ENCODE peak calls at places on chromosome 10, in seven cellular contexts. F is mammary epithelial cell, B is stomach, N is A549, Q is PC-3, W is ovary, E is left ventricle myocardium inferior. T is an unnamed sample. For H3K4me1, the result is how much of the 10 kb centered on the place peaks cover.

GRCh38 chr10:57593983-57594573 is 673.6 kb downstream of the IPMK start:
- DNase-seq in B (no peak), F (no peak), Q (peak), W (no peak), E (no peak), N (peak), T (no peak)

GRCh38 chr10:114131094-114131493 is 42.9 kb downstream of the CCDC186 start:
- DNase-seq in B (no peak), F (no peak), W (no peak), E (no peak), Q (no peak), N (no peak), T (no peak)

GRCh38 chr10:30894221-30894620 is 137.4 kb downstream of the ZNF438 start:
- DNase-seq in F (no peak), Q (no peak), B (no peak), W (no peak), N (no peak), E (no peak), T (no peak)

GRCh38 chr10:75565286-75566251 is 134.1 kb downstream of the LRMDA start:
- DNase-seq in B (peak), E (no peak), W (no peak), Q (no peak), N (no peak), F (no peak), T (peak)

GRCh38 chr10:3747984-3748383 is 37.0 kb downstream of the KLF6 start:
- DNase-seq in B (peak), F (no peak), W (no peak), Q (peak), N (no peak), E (no peak), T (peak)

GRCh38 chr10:31932838-31933237 is 4.2 kb upstream of the ARHGAP12 start:
- DNase-seq in F (peak), N (no peak), B (no peak), Q (peak), E (no peak), W (no peak), T (no peak)

GRCh38 chr10:66982792-66983481 is 57.1 kb downstream of the LRRTM3 start:
- DNase-seq in E (no peak), B (no peak), N (no peak), F (no peak), W (no peak), Q (no peak), T (peak)

GRCh38 chr10:60955957-60956425 is 12.0 kb upstream of the RHOBTB1 start:
- DNase-seq in E (no peak), Q (peak), B (no peak), F (peak), W (no peak), N (peak), T (no peak)

GRCh38 chr10:126137557-126138221 is 241.3 kb downstream of the FANK1 start:
- DNase-seq in W (no peak), F (peak), B (no peak), E (no peak), N (no peak), Q (no peak), T (no peak)

GRCh38 chr10:110860576-110861241 is 11.0 kb upstream of the PDCD4 start:
- DNase-seq in N (no peak), F (no peak), E (no peak), W (no peak), Q (no peak), B (no peak), T (no peak)
- H3K4me1 ChIP-seq in N (under half), F (under half), E (under half), W (under half), Q (under half), B (half or more), T (half or more)

DNA sequence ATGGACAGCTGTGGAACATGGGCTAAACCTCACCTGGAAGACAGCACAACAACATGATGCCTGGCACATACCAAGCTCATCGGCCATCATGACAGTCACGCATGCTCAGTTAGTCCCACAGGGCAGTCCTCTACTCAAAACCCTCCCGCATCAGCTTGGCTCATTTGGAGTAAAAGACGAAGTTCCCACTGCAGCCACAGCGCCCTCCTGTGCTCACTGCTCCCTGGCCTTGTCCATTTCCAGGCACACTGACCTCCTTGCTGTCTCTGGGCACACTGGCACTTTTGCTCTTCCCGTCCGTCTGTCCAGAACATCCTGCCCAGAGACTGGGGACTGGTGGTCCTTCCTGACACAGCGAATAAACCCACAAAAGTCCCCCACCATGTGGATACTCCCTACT is 66.2 kb downstream of the LARP4B start:
- DNase-seq in B (no peak), N (no peak), F (no peak), Q (no peak), E (no peak), W (no peak), T (no peak)
- TF ChIP-seq CTCF in B (no peak), N (no peak), F (no peak), Q (peak), E (no peak), W (no peak), T (no peak)

DNA sequence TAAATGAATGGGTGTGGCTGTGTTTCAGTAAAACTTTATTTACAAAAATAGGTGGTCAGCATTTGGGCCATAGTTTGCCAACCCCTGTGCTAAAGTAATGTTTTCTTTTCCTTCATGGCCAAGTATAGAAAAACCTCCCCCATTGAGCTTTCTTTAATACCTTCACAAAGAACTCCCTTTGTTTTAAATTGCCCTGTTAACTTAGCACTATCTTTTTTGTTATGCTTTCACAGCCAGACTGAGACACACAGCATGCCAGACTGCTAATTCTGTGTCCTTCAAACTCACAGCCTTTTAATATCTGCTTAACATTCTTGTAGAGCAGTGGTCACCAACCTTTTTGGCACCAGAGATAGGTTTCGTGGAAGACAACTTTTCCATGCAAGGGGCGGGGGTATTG is 78.0 kb downstream of the GFRA1 start:
- DNase-seq in E (no peak), B (no peak), W (no peak), N (no peak), Q (no peak), F (no peak), T (no peak)
- H3K4me1 ChIP-seq in E (under half), B (under half), W (under half), N (under half), Q (under half), F (under half), T (under half)

DNA sequence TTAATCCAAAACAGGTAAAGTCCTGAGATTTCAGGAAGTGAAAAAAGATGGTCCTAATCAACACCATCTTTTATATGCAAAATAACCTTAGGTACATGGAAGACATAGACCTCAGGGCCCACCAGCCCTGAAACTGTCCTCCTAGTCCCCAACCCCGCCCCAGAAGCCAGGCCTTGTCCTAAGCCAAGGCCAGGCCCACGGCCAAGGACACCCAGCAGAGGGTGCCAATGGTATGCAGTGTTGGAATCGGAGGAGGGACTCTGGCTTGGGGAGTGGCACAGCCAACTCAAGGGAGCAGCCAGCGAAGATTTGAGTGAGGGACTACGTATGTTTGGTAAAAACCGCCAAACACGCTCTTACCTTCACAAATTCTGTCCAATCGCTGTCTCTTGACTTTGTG is 96.7 kb downstream of the ZRANB1 start:
- DNase-seq in W (no peak), F (no peak), Q (peak), B (peak), E (peak), N (peak), T (peak)
- TF ChIP-seq CTCF in W (no peak), F (peak), Q (peak), B (no peak), E (peak), N (no peak), T (no peak)

GRCh38 chr10:79136227-79137005 is 67.7 kb downstream of the ZMIZ1 start:
- DNase-seq in B (no peak), E (no peak), F (no peak), W (no peak), N (no peak), Q (no peak), T (no peak)
- H3K4me1 ChIP-seq in B (half or more), E (half or more), F (under half), W (half or more), N (half or more), Q (under half), T (under half)

DNA sequence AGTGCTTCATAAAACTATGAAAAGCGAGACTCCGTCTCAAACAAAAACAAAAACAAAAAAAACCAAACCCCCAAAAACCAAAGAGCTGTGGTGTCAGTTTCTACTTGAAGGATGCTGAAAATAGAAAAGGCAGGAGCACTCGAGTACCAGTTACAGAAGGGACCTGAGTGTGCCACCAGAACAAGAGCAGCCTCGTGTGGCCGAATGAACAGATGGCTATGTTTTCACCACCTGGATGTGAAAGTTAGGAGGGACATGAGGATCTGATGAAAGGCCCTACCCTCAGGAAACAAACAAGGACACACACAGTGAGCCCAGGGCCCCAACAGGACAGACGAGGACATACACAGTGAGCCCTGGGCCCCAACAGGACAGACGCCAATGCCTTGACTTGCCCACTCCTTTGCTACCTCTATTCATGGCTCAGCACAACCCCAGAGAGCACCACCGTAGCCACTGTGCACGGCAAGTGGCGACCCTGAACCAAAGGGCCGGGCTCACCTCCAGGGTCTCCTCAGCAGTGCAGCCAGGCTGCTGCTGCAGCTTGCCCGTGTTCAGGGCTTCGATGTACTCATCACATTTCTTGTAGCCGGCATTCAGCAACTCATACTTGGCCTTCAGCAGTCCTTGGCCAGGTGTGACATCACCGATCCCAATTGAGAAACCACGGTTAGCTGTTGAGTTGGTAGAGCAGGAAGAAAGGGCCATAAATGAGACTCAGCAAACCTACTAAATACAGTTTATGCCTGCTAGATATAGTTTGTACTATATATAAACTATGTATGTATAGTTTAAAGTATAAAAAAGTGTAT is 24.9 kb downstream of the POLR3A start:
- DNase-seq in E (no peak), Q (no peak), B (no peak), F (no peak), W (no peak), N (no peak), T (peak)
- TF ChIP-seq CTCF in E (peak), Q (peak), B (no peak), F (no peak), W (no peak), N (no peak), T (no peak)

GRCh38 chr10:124700293-124701037 is 43.7 kb downstream of the FAM53B start:
- DNase-seq in E (no peak), B (no peak), Q (no peak), W (no peak), F (no peak), N (no peak), T (no peak)

GRCh38 chr10:124701881-124702656 is 42.1 kb downstream of the FAM53B start:
- DNase-seq in Q (no peak), E (peak), B (no peak), N (no peak), F (no peak), W (peak), T (no peak)

GRCh38 chr10:124701038-124701365 is 43.2 kb downstream of the FAM53B start:
- DNase-seq in N (no peak), W (no peak), F (no peak), E (no peak), Q (no peak), B (no peak), T (no peak)

GRCh38 chr10:124699471-124700292 is 44.5 kb downstream of the FAM53B start:
- DNase-seq in E (peak), B (peak), F (no peak), N (no peak), W (no peak), Q (no peak), T (no peak)

GRCh38 chr10:124701435-124701834 is 42.7 kb downstream of the FAM53B start:
- DNase-seq in F (no peak), W (peak), Q (no peak), N (no peak), E (peak), B (peak), T (peak)
- H3K4me1 ChIP-seq in F (under half), W (half or more), Q (under half), N (under half), E (half or more), B (half or more), T (under half)